ENCODE peak calls at places on chromosomes 4 and X, in five cellular contexts. K is neural progenitor cell, I is fibroblast of lung, F is HepG2, W is trophoblast cell. A is an unnamed sample.

GRCh38 chr4:147674073-147674472 is 9.9 kb downstream of the PRMT9 start:
- DNase-seq in I (peak; percentile 59), W (no peak), K (peak; percentile 8), F (no peak), A (no peak)

GRCh38 chr4:26206981-26207380 is 113.8 kb upstream of the RBPJ start:
- DNase-seq in F (no peak), W (no peak), I (peak; percentile 26), K (no peak), A (no peak)

GRCh38 chr4:65021737-65022136 is 612.5 kb upstream of the TECRL start:
- DNase-seq in W (no peak), I (no peak), F (no peak), K (no peak), A (no peak)

GRCh38 chr4:666436-666810 is 7.7 kb downstream of the ATP5ME start:
- DNase-seq in W (no peak), K (no peak), I (no peak), F (no peak), A (no peak)

GRCh38 chr4:35465096-35465495 is 779.2 kb downstream of the ARAP2 start:
- DNase-seq in K (no peak), F (no peak), W (no peak), I (no peak), A (no peak)

GRCh38 chr4:23006756-23007155 is 314.0 kb downstream of the GBA3 start:
- DNase-seq in K (no peak), F (no peak), I (peak; percentile 64), W (no peak), A (peak; percentile 9)

GRCh38 chr4:147578057-147578476 is 39.1 kb upstream of the TMEM184C start:
- DNase-seq in F (peak; percentile 3), W (peak; percentile 87), K (no peak), I (peak; percentile 98), A (peak; percentile 98)

GRCh38 chrX:17596546-17597205 is 140.6 kb upstream of the SCML1 start:
- DNase-seq in I (no peak), W (no peak), F (no peak), K (no peak), A (no peak)

GRCh38 chr4:13640149-13640671 is 12.7 kb upstream of the BOD1L1 start:
- DNase-seq in K (peak; percentile 49), W (no peak), I (peak; percentile 85), F (no peak), A (peak; percentile 88)

GRCh38 chr4:159555873-159556272 is 453.0 kb downstream of the RAPGEF2 start:
- DNase-seq in I (no peak), K (no peak), F (no peak), W (no peak), A (no peak)

GRCh38 chrX:12011075-12011474 is 127.2 kb upstream of the FRMPD4 start:
- DNase-seq in K (no peak), F (no peak), W (peak; percentile 71), I (peak; percentile 10), A (peak; percentile 85)

GRCh38 chr4:149605601-149606378 is 209.9 kb downstream of the IQCM start:
- DNase-seq in I (peak; percentile 23), F (no peak), K (no peak), W (no peak), A (peak; percentile 19)

GRCh38 chrX:41086627-41086932 is 1.3 kb downstream of the USP9X start:
- DNase-seq in K (no peak), F (no peak), W (no peak), I (no peak), A (no peak)

GRCh38 chr4:183906736-183907651 is 1.9 kb downstream of the STOX2 start:
- DNase-seq in K (peak; percentile 72), F (no peak), W (peak; percentile 19), I (peak; percentile 7), A (no peak)

GRCh38 chr4:83036991-83037390 is 2.0 kb downstream of the COPS4 start:
- DNase-seq in W (no peak), K (no peak), I (no peak), F (no peak), A (no peak)

GRCh38 chr4:118910221-118910620 is 21.6 kb downstream of the SYNPO2 start:
- DNase-seq in K (no peak), W (no peak), I (no peak), F (no peak), A (peak; percentile 16)

GRCh38 chr4:152278505-152279301 is 257.2 kb downstream of the FBXW7 start:
- DNase-seq in I (no peak), F (no peak), W (peak; percentile 34), K (no peak), A (no peak)

GRCh38 chr4:165207016-165207430 is 338 bp upstream of the KLHL2 start:
- DNase-seq in K (peak; percentile 37), F (no peak), W (no peak), I (peak; percentile 35), A (peak; percentile 53)

GRCh38 chr4:39732728-39733127 is 34.8 kb downstream of the UBE2K start:
- DNase-seq in F (no peak), K (no peak), W (no peak), I (peak; percentile 85), A (peak; percentile 78)

GRCh38 chr4:80840396-80840795 is 190.1 kb upstream of the BMP3 start:
- DNase-seq in K (no peak), W (no peak), F (no peak), I (no peak), A (no peak)

GRCh38 chr4:80841587-80842281 is 188.8 kb upstream of the BMP3 start:
- DNase-seq in I (no peak), F (no peak), K (no peak), W (no peak), A (no peak)

GRCh38 chr4:80839792-80840191 is 190.7 kb upstream of the BMP3 start:
- DNase-seq in F (no peak), W (no peak), I (no peak), K (no peak), A (no peak)
- H2AFZ ChIP-seq in F (no peak overlapping the region), W (no peak overlapping the region), I (no peak overlapping the region), K (no peak overlapping the region), A (no peak overlapping the region)

DNA sequence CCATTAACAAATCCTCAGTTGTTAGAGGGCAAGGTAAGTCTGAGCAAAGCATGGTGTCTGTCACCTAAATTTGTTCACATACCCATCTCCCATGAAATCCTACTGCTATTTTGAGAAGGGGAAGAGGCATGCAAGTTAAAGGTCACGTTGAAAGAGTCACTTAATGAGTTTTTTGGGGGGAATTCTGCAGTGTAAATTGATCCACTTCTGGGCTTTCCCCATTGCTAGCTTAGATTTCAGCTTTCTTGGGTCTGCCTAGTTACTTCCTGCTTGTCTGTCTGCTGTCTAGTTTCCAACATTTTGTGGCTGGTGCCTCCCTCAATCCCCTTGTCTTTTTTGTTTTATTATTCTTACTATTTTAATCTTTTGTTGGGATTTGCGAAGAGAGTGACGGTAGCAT is 32.0 kb downstream of the CEP135 start:
- DNase-seq in F (no peak), I (no peak), K (no peak), W (no peak), A (no peak)
- H2AFZ ChIP-seq in F (no peak overlapping the region), I (no peak overlapping the region), K (no peak overlapping the region), W (no peak overlapping the region), A (no peak overlapping the region)

DNA sequence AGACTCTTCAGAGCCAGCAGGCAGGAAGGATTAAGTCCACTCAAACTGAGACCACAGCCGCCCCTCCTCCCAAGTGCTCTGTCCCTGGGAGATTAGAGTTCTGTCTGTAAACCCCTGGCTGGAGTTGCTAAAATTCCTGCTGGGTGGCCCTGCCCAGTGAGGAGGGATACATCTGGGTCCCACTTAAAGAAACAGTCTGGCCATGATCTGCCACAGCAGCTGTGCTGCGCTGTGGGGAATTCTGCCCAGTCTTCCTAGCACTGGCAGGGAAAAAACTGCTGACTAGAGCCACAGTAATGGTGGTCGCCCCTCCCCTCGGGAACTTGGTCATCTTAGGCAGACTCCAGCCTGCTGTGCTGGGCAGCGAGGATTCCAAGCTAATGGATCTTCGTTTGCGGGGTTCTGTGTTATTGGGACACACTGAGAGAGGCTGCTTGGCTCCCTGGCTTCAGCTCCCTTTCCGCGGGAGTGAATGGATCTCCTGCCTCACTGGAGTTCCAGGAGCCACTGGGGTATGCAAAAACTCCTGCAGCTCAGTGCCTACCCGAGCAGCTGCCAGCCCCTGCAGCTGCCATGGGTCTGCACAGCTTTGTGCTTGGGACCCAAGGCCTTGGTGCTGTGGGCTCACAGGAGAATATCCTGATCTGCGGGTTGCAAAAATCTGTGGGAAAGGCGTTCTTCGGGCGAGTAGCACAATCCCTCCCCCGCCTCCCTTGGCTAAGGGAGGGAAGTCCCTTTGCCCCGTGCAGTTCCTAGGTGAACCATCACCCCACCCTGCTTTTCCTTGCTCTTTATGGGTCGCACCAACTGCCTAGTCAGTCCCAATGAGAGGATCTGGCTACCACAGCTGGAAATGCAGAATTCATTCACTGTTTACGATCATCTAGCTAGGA is 15.7 kb downstream of the ZXDB start:
- DNase-seq in I (no peak), W (no peak), K (peak; percentile 46), F (no peak), A (no peak)
- H2AFZ ChIP-seq in I (no peak overlapping the region), W (no peak overlapping the region), K (no peak overlapping the region), F (no peak overlapping the region), A (no peak overlapping the region)

GRCh38 chr4:31187979-31188378 is 467.8 kb downstream of the PCDH7 start:
- DNase-seq in F (no peak), I (peak; percentile 7), K (no peak), W (no peak), A (no peak)
- H2AFZ ChIP-seq in F (no peak overlapping the region), I (no peak overlapping the region), K (no peak overlapping the region), W (no peak overlapping the region), A (no peak overlapping the region)

GRCh38 chrX:134544189-134544588 is 84.2 kb downstream of the HPRT1 start:
- DNase-seq in K (no peak), I (no peak), F (no peak), W (no peak), A (no peak)
- H2AFZ ChIP-seq in K (no peak overlapping the region), I (no peak overlapping the region), F (no peak overlapping the region), W (peak overlapping the region; percentile 71), A (no peak overlapping the region)